ENCODE peak calls at places on chromosomes 6 and 20, in four cellular contexts. One of them, this sample, is unnamed.

GRCh38 chr6:19444481-19444880 is 392.7 kb upstream of the ID4 start:
- DNase-seq in activated T-cell treated with anti-CD3 and anti-CD28 coated beads, Interleukin-2, amount 50 U/mL, for 48 hours: no peak
- DNase-seq in brain pericyte: no peak
- DNase-seq in foreskin keratinocyte: no peak
- DNase-seq in this sample: no peak

GRCh38 chr6:56072856-56073255 is 174.5 kb downstream of the COL21A1 start:
- DNase-seq in activated T-cell treated with anti-CD3 and anti-CD28 coated beads, Interleukin-2, amount 50 U/mL, for 48 hours: no peak
- DNase-seq in brain pericyte: no peak
- DNase-seq in foreskin keratinocyte: no peak
- DNase-seq in this sample: no peak

GRCh38 chr6:12878741-12879140 is 162.2 kb downstream of the PHACTR1 start:
- DNase-seq in brain pericyte: no peak
- DNase-seq in activated T-cell treated with anti-CD3 and anti-CD28 coated beads, Interleukin-2, amount 50 U/mL, for 48 hours: no peak
- DNase-seq in foreskin keratinocyte: no peak
- DNase-seq in this sample: no peak

GRCh38 chr6:10146723-10147451 is 268.0 kb downstream of the TFAP2A start:
- DNase-seq in activated T-cell treated with anti-CD3 and anti-CD28 coated beads, Interleukin-2, amount 50 U/mL, for 48 hours: no peak
- DNase-seq in brain pericyte: no peak
- DNase-seq in foreskin keratinocyte: no peak
- DNase-seq in this sample: peak; percentile 3

GRCh38 chr6:137631323-137631722 is 137.1 kb upstream of the OLIG3 start:
- DNase-seq in foreskin keratinocyte: no peak
- DNase-seq in activated T-cell treated with anti-CD3 and anti-CD28 coated beads, Interleukin-2, amount 50 U/mL, for 48 hours: no peak
- DNase-seq in brain pericyte: no peak
- DNase-seq in this sample: peak; percentile 68

GRCh38 chr20:57613481-57613921 is 6.7 kb downstream of the ZBP1 start:
- DNase-seq in brain pericyte: no peak
- DNase-seq in foreskin keratinocyte: no peak
- DNase-seq in activated T-cell treated with anti-CD3 and anti-CD28 coated beads, Interleukin-2, amount 50 U/mL, for 48 hours: no peak
- DNase-seq in this sample: no peak

GRCh38 chr6:138728672-138729071 is 44.9 kb upstream of the CCDC28A start:
- DNase-seq in brain pericyte: no peak
- DNase-seq in foreskin keratinocyte: no peak
- DNase-seq in activated T-cell treated with anti-CD3 and anti-CD28 coated beads, Interleukin-2, amount 50 U/mL, for 48 hours: no peak
- DNase-seq in this sample: no peak

GRCh38 chr6:138862491-138862890 is 66.6 kb downstream of the ECT2L start:
- DNase-seq in activated T-cell treated with anti-CD3 and anti-CD28 coated beads, Interleukin-2, amount 50 U/mL, for 48 hours: no peak
- DNase-seq in brain pericyte: no peak
- DNase-seq in foreskin keratinocyte: no peak
- DNase-seq in this sample: no peak

GRCh38 chr20:59596690-59597089 is 7.7 kb upstream of the PHACTR3 start:
- DNase-seq in brain pericyte: no peak
- DNase-seq in activated T-cell treated with anti-CD3 and anti-CD28 coated beads, Interleukin-2, amount 50 U/mL, for 48 hours: no peak
- DNase-seq in foreskin keratinocyte: no peak
- DNase-seq in this sample: no peak

GRCh38 chr6:74879234-74879633 is 326.6 kb downstream of the COL12A1 start:
- DNase-seq in foreskin keratinocyte: peak; percentile 92
- DNase-seq in activated T-cell treated with anti-CD3 and anti-CD28 coated beads, Interleukin-2, amount 50 U/mL, for 48 hours: no peak
- DNase-seq in brain pericyte: peak; percentile 48
- DNase-seq in this sample: peak; percentile 9

GRCh38 chr20:51359947-51360346 is 182.6 kb downstream of the NFATC2 start:
- DNase-seq in brain pericyte: no peak
- DNase-seq in foreskin keratinocyte: no peak
- DNase-seq in activated T-cell treated with anti-CD3 and anti-CD28 coated beads, Interleukin-2, amount 50 U/mL, for 48 hours: no peak
- DNase-seq in this sample: no peak

GRCh38 chr6:163354779-163355431 is 59.6 kb upstream of the QKI start:
- DNase-seq in brain pericyte: no peak
- DNase-seq in activated T-cell treated with anti-CD3 and anti-CD28 coated beads, Interleukin-2, amount 50 U/mL, for 48 hours: no peak
- DNase-seq in foreskin keratinocyte: no peak
- DNase-seq in this sample: peak; percentile 67

GRCh38 chr20:57197352-57198198 is 68.9 kb downstream of the BMP7 start:
- DNase-seq in foreskin keratinocyte: no peak
- DNase-seq in activated T-cell treated with anti-CD3 and anti-CD28 coated beads, Interleukin-2, amount 50 U/mL, for 48 hours: no peak
- DNase-seq in brain pericyte: no peak
- DNase-seq in this sample: no peak

GRCh38 chr6:118677193-118677592 is 25.8 kb upstream of the CEP85L start:
- DNase-seq in activated T-cell treated with anti-CD3 and anti-CD28 coated beads, Interleukin-2, amount 50 U/mL, for 48 hours: no peak
- DNase-seq in brain pericyte: no peak
- DNase-seq in foreskin keratinocyte: no peak
- DNase-seq in this sample: no peak

GRCh38 chr20:51661609-51662178 is 106.5 kb downstream of the ATP9A start:
- DNase-seq in brain pericyte: no peak
- DNase-seq in foreskin keratinocyte: peak; percentile 52
- DNase-seq in activated T-cell treated with anti-CD3 and anti-CD28 coated beads, Interleukin-2, amount 50 U/mL, for 48 hours: peak; percentile 63
- DNase-seq in this sample: peak; percentile 30